ENCODE peak calls at places on chromosome 10, in ten cellular contexts. One of them, this sample, is unnamed. For H3K4me1, the result is how much of the 10 kb centered on the place peaks cover.

GRCh38 chr10:112446055-112446854 is 459 bp downstream of the ZDHHC6 start:
- DNase-seq in PC-9: no peak
- DNase-seq in transverse colon: peak
- DNase-seq in CD8-positive, alpha-beta memory T cell: no peak
- DNase-seq in naive thymus-derived CD4-positive, alpha-beta T cell: no peak
- DNase-seq in heart left ventricle: no peak
- DNase-seq in aorta: no peak
- DNase-seq in A549: peak
- DNase-seq in CD8-positive, alpha-beta T cell: no peak
- DNase-seq in tibial nerve: peak
- DNase-seq in this sample: no peak

GRCh38 chr10:107425844-107426553 is 261.5 kb upstream of the SORCS1 start:
- DNase-seq in CD8-positive, alpha-beta T cell: no peak
- DNase-seq in PC-9: no peak
- DNase-seq in A549: no peak
- DNase-seq in heart left ventricle: no peak
- DNase-seq in tibial nerve: no peak
- DNase-seq in aorta: no peak
- DNase-seq in transverse colon: no peak
- DNase-seq in naive thymus-derived CD4-positive, alpha-beta T cell: no peak
- DNase-seq in CD8-positive, alpha-beta memory T cell: no peak
- DNase-seq in this sample: no peak

GRCh38 chr10:55943403-55943802 is 417.7 kb downstream of the ZWINT start:
- DNase-seq in transverse colon: no peak
- DNase-seq in A549: no peak
- DNase-seq in CD8-positive, alpha-beta T cell: no peak
- DNase-seq in aorta: no peak
- DNase-seq in tibial nerve: no peak
- DNase-seq in heart left ventricle: no peak
- DNase-seq in CD8-positive, alpha-beta memory T cell: no peak
- DNase-seq in PC-9: no peak
- DNase-seq in naive thymus-derived CD4-positive, alpha-beta T cell: no peak
- DNase-seq in this sample: no peak

GRCh38 chr10:69914373-69915268 is 112.9 kb downstream of the COL13A1 start:
- DNase-seq in CD8-positive, alpha-beta memory T cell: peak
- DNase-seq in aorta: peak
- DNase-seq in transverse colon: peak
- DNase-seq in CD8-positive, alpha-beta T cell: peak
- DNase-seq in PC-9: peak
- DNase-seq in tibial nerve: peak
- DNase-seq in naive thymus-derived CD4-positive, alpha-beta T cell: peak
- DNase-seq in heart left ventricle: peak
- DNase-seq in A549: peak
- DNase-seq in this sample: peak

GRCh38 chr10:92452313-92452712 is 121.6 kb downstream of the IDE start:
- DNase-seq in heart left ventricle: no peak
- DNase-seq in PC-9: no peak
- DNase-seq in CD8-positive, alpha-beta memory T cell: no peak
- DNase-seq in tibial nerve: no peak
- DNase-seq in naive thymus-derived CD4-positive, alpha-beta T cell: no peak
- DNase-seq in A549: no peak
- DNase-seq in transverse colon: no peak
- DNase-seq in aorta: no peak
- DNase-seq in CD8-positive, alpha-beta T cell: no peak
- DNase-seq in this sample: no peak

GRCh38 chr10:3482200-3482993 is 302.6 kb downstream of the KLF6 start:
- DNase-seq in A549: no peak
- DNase-seq in CD8-positive, alpha-beta memory T cell: no peak
- DNase-seq in CD8-positive, alpha-beta T cell: no peak
- DNase-seq in aorta: no peak
- DNase-seq in transverse colon: peak
- DNase-seq in heart left ventricle: no peak
- DNase-seq in PC-9: peak
- DNase-seq in tibial nerve: peak
- DNase-seq in naive thymus-derived CD4-positive, alpha-beta T cell: no peak
- DNase-seq in this sample: peak

GRCh38 chr10:69237528-69238159 is 17.5 kb downstream of the HKDC1 start:
- DNase-seq in CD8-positive, alpha-beta T cell: peak
- DNase-seq in CD8-positive, alpha-beta memory T cell: peak
- DNase-seq in aorta: peak
- DNase-seq in heart left ventricle: peak
- DNase-seq in PC-9: peak
- DNase-seq in tibial nerve: peak
- DNase-seq in A549: peak
- DNase-seq in naive thymus-derived CD4-positive, alpha-beta T cell: peak
- DNase-seq in transverse colon: peak
- DNase-seq in this sample: peak

GRCh38 chr10:558891-559766 is 130.3 kb downstream of the DIP2C start:
- DNase-seq in A549: no peak
- DNase-seq in aorta: no peak
- DNase-seq in heart left ventricle: no peak
- DNase-seq in transverse colon: no peak
- DNase-seq in CD8-positive, alpha-beta memory T cell: no peak
- DNase-seq in PC-9: no peak
- DNase-seq in CD8-positive, alpha-beta T cell: no peak
- DNase-seq in tibial nerve: no peak
- DNase-seq in naive thymus-derived CD4-positive, alpha-beta T cell: no peak
- DNase-seq in this sample: no peak

DNA sequence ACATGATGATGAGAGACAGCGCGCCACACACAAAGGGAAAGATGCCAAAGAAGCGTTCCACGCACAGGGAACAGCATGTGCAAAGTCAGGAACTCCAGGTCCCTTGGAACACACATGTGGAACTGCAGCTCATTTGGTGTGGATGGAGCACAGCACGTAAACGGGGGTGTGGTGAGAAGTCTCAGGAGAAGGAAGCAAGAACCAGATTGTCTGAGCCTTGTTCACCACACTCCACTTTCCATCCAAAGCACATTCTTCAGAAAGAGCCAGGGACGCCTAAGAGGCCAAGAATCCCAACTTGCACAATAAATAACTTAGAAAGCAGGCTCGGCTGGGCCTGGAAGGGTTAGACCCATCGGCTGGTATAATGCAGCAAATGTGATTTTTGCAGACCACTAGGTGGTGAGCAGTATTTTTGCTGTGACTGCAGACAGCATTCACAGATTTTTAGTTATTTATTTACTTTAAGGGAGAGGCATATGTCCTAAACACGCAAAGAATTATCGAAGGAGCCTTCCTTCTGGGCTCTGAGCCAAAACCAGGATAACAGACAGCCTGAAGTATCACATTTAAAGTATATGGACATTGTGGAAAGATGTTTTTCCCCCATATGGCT is 27.9 kb upstream of the ASCC1 start:
- DNase-seq in naive thymus-derived CD4-positive, alpha-beta T cell: no peak
- DNase-seq in aorta: no peak
- DNase-seq in A549: peak
- DNase-seq in CD8-positive, alpha-beta T cell: no peak
- DNase-seq in heart left ventricle: peak
- DNase-seq in tibial nerve: peak
- DNase-seq in PC-9: peak
- DNase-seq in transverse colon: peak
- DNase-seq in CD8-positive, alpha-beta memory T cell: no peak
- DNase-seq in this sample: peak
- H3K4me1 ChIP-seq in naive thymus-derived CD4-positive, alpha-beta T cell: under half
- H3K4me1 ChIP-seq in aorta: under half
- H3K4me1 ChIP-seq in A549: half or more
- H3K4me1 ChIP-seq in CD8-positive, alpha-beta T cell: half or more
- H3K4me1 ChIP-seq in heart left ventricle: half or more
- H3K4me1 ChIP-seq in tibial nerve: half or more
- H3K4me1 ChIP-seq in PC-9: half or more
- H3K4me1 ChIP-seq in transverse colon: half or more
- H3K4me1 ChIP-seq in CD8-positive, alpha-beta memory T cell: half or more
- H3K4me1 ChIP-seq in this sample: under half

GRCh38 chr10:77692782-77693181 is 55.2 kb upstream of the KCNMA1 start:
- DNase-seq in transverse colon: no peak
- DNase-seq in heart left ventricle: no peak
- DNase-seq in tibial nerve: no peak
- DNase-seq in aorta: no peak
- DNase-seq in CD8-positive, alpha-beta memory T cell: no peak
- DNase-seq in PC-9: no peak
- DNase-seq in A549: no peak
- DNase-seq in naive thymus-derived CD4-positive, alpha-beta T cell: no peak
- DNase-seq in CD8-positive, alpha-beta T cell: no peak
- DNase-seq in this sample: no peak

GRCh38 chr10:77699080-77699645 is 61.6 kb upstream of the KCNMA1 start:
- DNase-seq in tibial nerve: no peak
- DNase-seq in A549: no peak
- DNase-seq in PC-9: no peak
- DNase-seq in CD8-positive, alpha-beta memory T cell: no peak
- DNase-seq in aorta: no peak
- DNase-seq in transverse colon: no peak
- DNase-seq in heart left ventricle: no peak
- DNase-seq in CD8-positive, alpha-beta T cell: no peak
- DNase-seq in naive thymus-derived CD4-positive, alpha-beta T cell: no peak
- DNase-seq in this sample: no peak

GRCh38 chr10:77696584-77696983 is 59.0 kb upstream of the KCNMA1 start:
- DNase-seq in naive thymus-derived CD4-positive, alpha-beta T cell: no peak
- DNase-seq in heart left ventricle: no peak
- DNase-seq in CD8-positive, alpha-beta T cell: no peak
- DNase-seq in CD8-positive, alpha-beta memory T cell: no peak
- DNase-seq in PC-9: no peak
- DNase-seq in aorta: no peak
- DNase-seq in transverse colon: no peak
- DNase-seq in tibial nerve: no peak
- DNase-seq in A549: no peak
- DNase-seq in this sample: no peak

GRCh38 chr10:77698267-77698932 is 60.8 kb upstream of the KCNMA1 start:
- DNase-seq in tibial nerve: no peak
- DNase-seq in PC-9: no peak
- DNase-seq in aorta: no peak
- DNase-seq in A549: no peak
- DNase-seq in CD8-positive, alpha-beta memory T cell: no peak
- DNase-seq in naive thymus-derived CD4-positive, alpha-beta T cell: no peak
- DNase-seq in heart left ventricle: no peak
- DNase-seq in CD8-positive, alpha-beta T cell: no peak
- DNase-seq in transverse colon: no peak
- DNase-seq in this sample: no peak

GRCh38 chr10:77695186-77695585 is 57.6 kb upstream of the KCNMA1 start:
- DNase-seq in aorta: no peak
- DNase-seq in heart left ventricle: no peak
- DNase-seq in CD8-positive, alpha-beta memory T cell: no peak
- DNase-seq in naive thymus-derived CD4-positive, alpha-beta T cell: no peak
- DNase-seq in A549: no peak
- DNase-seq in tibial nerve: no peak
- DNase-seq in PC-9: no peak
- DNase-seq in CD8-positive, alpha-beta T cell: no peak
- DNase-seq in transverse colon: no peak
- DNase-seq in this sample: no peak
- H3K4me1 ChIP-seq in aorta: under half
- H3K4me1 ChIP-seq in heart left ventricle: under half
- H3K4me1 ChIP-seq in CD8-positive, alpha-beta memory T cell: under half
- H3K4me1 ChIP-seq in naive thymus-derived CD4-positive, alpha-beta T cell: under half
- H3K4me1 ChIP-seq in A549: under half
- H3K4me1 ChIP-seq in tibial nerve: under half
- H3K4me1 ChIP-seq in PC-9: under half
- H3K4me1 ChIP-seq in CD8-positive, alpha-beta T cell: under half
- H3K4me1 ChIP-seq in transverse colon: under half
- H3K4me1 ChIP-seq in this sample: under half

GRCh38 chr10:72316386-72316700 is 38.4 kb downstream of the DNAJB12 start:
- DNase-seq in aorta: no peak
- DNase-seq in transverse colon: no peak
- DNase-seq in heart left ventricle: no peak
- DNase-seq in tibial nerve: no peak
- DNase-seq in CD8-positive, alpha-beta T cell: no peak
- DNase-seq in PC-9: no peak
- DNase-seq in CD8-positive, alpha-beta memory T cell: no peak
- DNase-seq in naive thymus-derived CD4-positive, alpha-beta T cell: no peak
- DNase-seq in A549: no peak
- DNase-seq in this sample: no peak

GRCh38 chr10:72316748-72317435 is 37.8 kb downstream of the DNAJB12 start:
- DNase-seq in A549: no peak
- DNase-seq in naive thymus-derived CD4-positive, alpha-beta T cell: peak
- DNase-seq in tibial nerve: no peak
- DNase-seq in CD8-positive, alpha-beta T cell: peak
- DNase-seq in PC-9: no peak
- DNase-seq in CD8-positive, alpha-beta memory T cell: peak
- DNase-seq in transverse colon: peak
- DNase-seq in heart left ventricle: peak
- DNase-seq in aorta: no peak
- DNase-seq in this sample: peak

GRCh38 chr10:72314263-72314662 is 40.5 kb downstream of the DNAJB12 start:
- DNase-seq in naive thymus-derived CD4-positive, alpha-beta T cell: no peak
- DNase-seq in tibial nerve: no peak
- DNase-seq in heart left ventricle: no peak
- DNase-seq in PC-9: no peak
- DNase-seq in transverse colon: no peak
- DNase-seq in aorta: no peak
- DNase-seq in CD8-positive, alpha-beta memory T cell: no peak
- DNase-seq in A549: no peak
- DNase-seq in CD8-positive, alpha-beta T cell: no peak
- DNase-seq in this sample: no peak

GRCh38 chr10:72315611-72316385 is 38.9 kb downstream of the DNAJB12 start:
- DNase-seq in PC-9: peak
- DNase-seq in naive thymus-derived CD4-positive, alpha-beta T cell: no peak
- DNase-seq in A549: no peak
- DNase-seq in transverse colon: peak
- DNase-seq in heart left ventricle: peak
- DNase-seq in tibial nerve: peak
- DNase-seq in aorta: no peak
- DNase-seq in CD8-positive, alpha-beta T cell: no peak
- DNase-seq in CD8-positive, alpha-beta memory T cell: no peak
- DNase-seq in this sample: peak

DNA sequence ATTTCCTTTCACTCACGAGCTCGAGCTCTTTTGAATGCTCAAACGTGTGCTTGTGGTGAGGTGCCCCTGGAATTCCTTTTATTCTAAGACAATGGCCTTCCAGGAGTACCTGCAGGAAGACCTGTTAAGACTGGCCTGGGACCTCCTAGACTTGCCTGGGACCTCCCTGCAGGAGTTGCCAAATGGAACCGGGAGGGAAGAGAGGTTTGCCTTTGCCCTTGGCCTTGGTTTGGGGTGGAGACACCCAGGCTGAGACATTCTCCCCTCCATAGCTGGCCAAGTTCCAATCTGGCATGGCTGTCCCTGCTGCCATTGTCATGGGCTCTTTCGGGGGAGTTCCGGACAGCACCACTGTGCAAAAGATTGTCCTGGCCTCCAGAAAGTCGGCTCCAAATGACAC is 39.7 kb downstream of the DNAJB12 start:
- DNase-seq in A549: no peak
- DNase-seq in aorta: no peak
- DNase-seq in transverse colon: no peak
- DNase-seq in CD8-positive, alpha-beta T cell: no peak
- DNase-seq in CD8-positive, alpha-beta memory T cell: no peak
- DNase-seq in tibial nerve: no peak
- DNase-seq in naive thymus-derived CD4-positive, alpha-beta T cell: no peak
- DNase-seq in heart left ventricle: no peak
- DNase-seq in PC-9: peak
- DNase-seq in this sample: peak
- H3K4me1 ChIP-seq in A549: half or more
- H3K4me1 ChIP-seq in aorta: under half
- H3K4me1 ChIP-seq in transverse colon: half or more
- H3K4me1 ChIP-seq in CD8-positive, alpha-beta T cell: half or more
- H3K4me1 ChIP-seq in CD8-positive, alpha-beta memory T cell: half or more
- H3K4me1 ChIP-seq in tibial nerve: under half
- H3K4me1 ChIP-seq in naive thymus-derived CD4-positive, alpha-beta T cell: under half
- H3K4me1 ChIP-seq in heart left ventricle: half or more
- H3K4me1 ChIP-seq in PC-9: half or more
- H3K4me1 ChIP-seq in this sample: under half

DNA sequence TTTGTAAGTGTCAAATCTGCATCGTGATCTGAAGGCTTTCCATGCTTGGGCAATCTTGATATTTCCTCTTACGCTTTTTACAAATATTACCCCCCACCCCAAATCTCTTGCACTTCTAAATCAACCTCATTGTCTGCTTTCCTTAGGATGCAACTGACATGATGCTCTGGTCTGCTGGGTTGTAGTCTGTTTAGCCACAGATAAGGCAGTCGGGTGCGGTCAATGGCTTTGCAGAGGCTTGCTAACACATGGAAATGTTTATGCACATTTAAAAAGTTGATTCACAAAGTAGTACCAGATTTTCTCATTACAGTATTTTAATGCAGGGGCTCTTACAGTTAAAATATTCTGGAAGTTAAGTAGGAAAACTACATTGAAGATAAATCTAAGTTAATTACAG is 172.5 kb downstream of the BAMBI start:
- DNase-seq in CD8-positive, alpha-beta T cell: no peak
- DNase-seq in heart left ventricle: no peak
- DNase-seq in tibial nerve: no peak
- DNase-seq in transverse colon: no peak
- DNase-seq in naive thymus-derived CD4-positive, alpha-beta T cell: no peak
- DNase-seq in CD8-positive, alpha-beta memory T cell: no peak
- DNase-seq in PC-9: no peak
- DNase-seq in aorta: no peak
- DNase-seq in A549: no peak
- DNase-seq in this sample: no peak
- H3K4me1 ChIP-seq in CD8-positive, alpha-beta T cell: under half
- H3K4me1 ChIP-seq in heart left ventricle: under half
- H3K4me1 ChIP-seq in tibial nerve: under half
- H3K4me1 ChIP-seq in transverse colon: under half
- H3K4me1 ChIP-seq in naive thymus-derived CD4-positive, alpha-beta T cell: under half
- H3K4me1 ChIP-seq in CD8-positive, alpha-beta memory T cell: under half
- H3K4me1 ChIP-seq in PC-9: under half
- H3K4me1 ChIP-seq in aorta: under half
- H3K4me1 ChIP-seq in A549: under half
- H3K4me1 ChIP-seq in this sample: under half